ENCODE peak calls at places on chromosomes 7 and 10, in eight cellular contexts. F is PC-9, O is AG10803, B is A673, T is astrocyte of the spinal cord, Z is OCI-LY7, V is IMR-90, I is cardiac fibroblast. P is an unnamed sample.

GRCh38 chr10:43265799-43266721 is 805 bp downstream of the RASGEF1A start:
- DNase-seq in F (peak; percentile 66), O (no peak), B (no peak), T (no peak), Z (no peak), V (no peak), I (no peak), P (peak; percentile 80)

GRCh38 chr7:39621261-39621660 is 2.1 kb upstream of the RALA start:
- DNase-seq in F (no peak), O (peak; percentile 95), B (no peak), T (peak; percentile 85), Z (no peak), V (peak; percentile 97), I (peak; percentile 38), P (no peak)

GRCh38 chr7:41033526-41033925 is 669.4 kb downstream of the INHBA start:
- DNase-seq in F (no peak), O (peak; percentile 19), B (no peak), T (peak; percentile 46), Z (no peak), V (peak; percentile 74), I (no peak), P (no peak)

GRCh38 chr10:24214762-24215161 is 5.8 kb downstream of the KIAA1217 start:
- DNase-seq in F (no peak), O (no peak), B (no peak), T (no peak), Z (no peak), V (no peak), I (no peak), P (no peak)

GRCh38 chr7:31488562-31489203 is 25.2 kb upstream of the ITPRID1 start:
- DNase-seq in F (peak; percentile 59), O (peak; percentile 12), B (peak; percentile 83), T (peak; percentile 41), Z (peak; percentile 58), V (no peak), I (peak; percentile 10), P (peak; percentile 79)

GRCh38 chr7:47236480-47237208 is 345.3 kb downstream of the TNS3 start:
- DNase-seq in F (no peak), O (no peak), B (no peak), T (no peak), Z (no peak), V (no peak), I (no peak), P (no peak)

GRCh38 chr7:55275291-55276200 is 89.6 kb upstream of the LANCL2 start:
- DNase-seq in F (no peak), O (no peak), B (no peak), T (no peak), Z (no peak), V (no peak), I (no peak), P (no peak)

GRCh38 chr10:22894714-22895113 is 33.1 kb upstream of the ARMC3 start:
- DNase-seq in F (peak; percentile 35), O (no peak), B (no peak), T (no peak), Z (no peak), V (no peak), I (no peak), P (no peak)

GRCh38 chr10:108360187-108360586 is 1195.7 kb upstream of the SORCS1 start:
- DNase-seq in F (no peak), O (peak; percentile 27), B (no peak), T (peak; percentile 55), Z (no peak), V (peak; percentile 2), I (no peak), P (no peak)

DNA sequence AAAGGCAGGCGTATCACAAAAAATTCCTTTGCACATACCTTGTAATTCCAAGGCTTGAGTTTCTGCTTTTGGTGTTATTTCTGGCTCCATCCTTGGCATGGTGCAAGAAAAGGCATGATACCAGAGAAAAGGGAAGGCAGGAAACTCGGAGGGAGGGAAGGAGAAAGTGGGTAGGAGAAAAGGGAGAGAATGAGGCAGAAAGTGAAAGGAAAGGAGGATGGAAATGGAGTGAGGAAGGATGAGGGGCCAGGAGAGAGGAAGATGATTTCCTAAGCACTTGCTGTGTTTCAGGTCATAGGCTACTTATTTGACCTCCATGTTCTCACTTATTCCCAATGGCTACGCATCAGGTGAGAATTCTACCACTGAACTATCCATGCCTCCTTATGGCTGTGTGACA is 110.8 kb upstream of the JCAD start:
- DNase-seq in F (no peak), O (no peak), B (no peak), T (no peak), Z (no peak), V (no peak), I (no peak), P (no peak)
- TF ChIP-seq CTCF in F (no peak), O (no peak), B (no peak), T (no peak), Z (no peak), V (no peak), I (no peak), P (no peak)

GRCh38 chr10:116120688-116121087 is 152.3 kb downstream of the GFRA1 start:
- DNase-seq in F (no peak), O (no peak), B (peak; percentile 34), T (no peak), Z (no peak), V (no peak), I (no peak), P (no peak)
- TF ChIP-seq CTCF in F (no peak), O (no peak), B (peak; percentile 60), T (peak; percentile 31), Z (peak; percentile 58), V (peak; percentile 18), I (no peak), P (no peak)

GRCh38 chr10:87660484-87661133 is 931 bp downstream of the PAPSS2 start:
- DNase-seq in F (peak; percentile 16), O (peak; percentile 34), B (no peak), T (peak; percentile 60), Z (no peak), V (peak; percentile 79), I (peak; percentile 81), P (peak; percentile 11)

GRCh38 chr10:87667503-87667902 is 7.8 kb downstream of the PAPSS2 start:
- DNase-seq in F (no peak), O (no peak), B (no peak), T (no peak), Z (no peak), V (no peak), I (no peak), P (no peak)

GRCh38 chr10:87661861-87662785 is 2.4 kb downstream of the PAPSS2 start:
- DNase-seq in F (no peak), O (peak; percentile 34), B (peak; percentile 76), T (peak; percentile 40), Z (no peak), V (peak; percentile 43), I (peak; percentile 41), P (no peak)

GRCh38 chr10:87668324-87669054 is 8.8 kb downstream of the PAPSS2 start:
- DNase-seq in F (no peak), O (no peak), B (no peak), T (no peak), Z (no peak), V (no peak), I (no peak), P (no peak)

DNA sequence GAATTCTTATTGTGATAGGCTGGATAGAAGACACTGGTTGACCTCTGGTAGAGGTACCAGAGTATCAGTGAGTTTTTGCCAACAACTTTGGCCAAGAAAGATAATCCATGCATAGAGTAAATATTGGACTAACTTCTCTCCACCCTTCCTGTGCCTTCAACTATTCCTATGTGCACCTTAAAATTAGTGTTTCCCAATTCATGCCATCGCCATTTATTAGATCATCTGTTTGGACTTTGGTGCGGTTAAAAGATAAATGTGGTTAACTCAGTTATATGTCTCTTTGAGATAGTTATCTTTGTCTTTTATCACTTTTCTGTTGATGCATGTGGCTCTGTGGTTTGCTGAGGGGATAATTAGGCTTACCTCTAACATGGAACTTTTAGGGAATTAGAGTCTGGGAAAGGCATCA is 4.6 kb downstream of the PAPSS2 start:
- DNase-seq in F (no peak), O (no peak), B (no peak), T (no peak), Z (no peak), V (no peak), I (no peak), P (no peak)
- TF ChIP-seq CTCF in F (no peak), O (no peak), B (no peak), T (no peak), Z (no peak), V (no peak), I (no peak), P (no peak)

GRCh38 chr7:53350241-53350640 is 314.8 kb downstream of the POM121L12 start:
- DNase-seq in F (peak; percentile 45), O (no peak), B (no peak), T (no peak), Z (peak; percentile 4), V (no peak), I (no peak), P (peak; percentile 5)
- TF ChIP-seq CTCF in F (peak; percentile 97), O (no peak), B (no peak), T (peak; percentile 41), Z (peak; percentile 72), V (no peak), I (peak; percentile 20), P (peak; percentile 20)

DNA sequence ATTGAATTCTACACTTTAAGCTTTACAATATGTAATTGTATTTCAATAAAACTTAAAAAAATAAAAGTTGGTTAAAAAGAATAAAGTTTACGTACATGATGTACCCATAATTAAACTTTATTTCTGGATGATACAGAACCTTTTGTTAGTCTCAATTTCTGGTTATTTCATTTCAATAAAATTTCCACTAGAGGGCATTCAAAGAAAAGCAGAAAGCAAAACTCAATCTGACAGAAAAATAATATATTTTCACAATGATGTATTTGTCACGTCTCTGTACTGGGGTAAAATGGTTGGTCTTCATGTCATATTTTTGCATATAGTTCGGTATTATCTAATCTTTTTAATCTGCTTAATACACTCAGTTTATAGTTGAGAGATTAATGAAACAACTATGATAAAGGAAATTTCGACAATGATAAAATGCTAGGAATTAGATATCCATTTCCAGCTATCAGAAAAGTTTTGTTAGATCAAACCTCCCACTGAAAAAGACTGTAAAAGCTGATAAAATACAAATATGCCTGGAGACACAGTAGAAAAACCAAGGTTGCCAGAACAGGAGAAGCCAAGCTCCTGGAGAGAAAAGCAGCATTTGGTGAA is 27.4 kb downstream of the ASZ1 start:
- DNase-seq in F (no peak), O (no peak), B (peak; percentile 19), T (no peak), Z (no peak), V (peak; percentile 5), I (peak; percentile 19), P (no peak)
- TF ChIP-seq CTCF in F (peak; percentile 70), O (peak; percentile 54), B (peak; percentile 68), T (peak; percentile 39), Z (peak; percentile 76), V (peak; percentile 58), I (peak; percentile 30), P (peak; percentile 29)

GRCh38 chr10:101014230-101014884 is 14.7 kb downstream of the LZTS2 start:
- DNase-seq in F (peak; percentile 70), O (peak; percentile 47), B (peak; percentile 83), T (peak; percentile 68), Z (peak; percentile 65), V (peak; percentile 56), I (peak; percentile 73), P (peak; percentile 85)
- TF ChIP-seq CTCF in F (peak; percentile 76), O (peak; percentile 94), B (peak; percentile 92), T (peak; percentile 98), Z (peak; percentile 89), V (peak; percentile 93), I (peak; percentile 98), P (peak; percentile 76)

GRCh38 chr7:149071641-149072437 is 18.7 kb downstream of the ZNF786 start:
- DNase-seq in F (no peak), O (peak; percentile 2), B (no peak), T (no peak), Z (no peak), V (peak; percentile 5), I (no peak), P (no peak)
- TF ChIP-seq CTCF in F (no peak), O (no peak), B (peak; percentile 25), T (peak; percentile 24), Z (no peak), V (peak; percentile 14), I (peak; percentile 5), P (no peak)